ENCODE peak calls at places on chromosomes 11 and 22, in five cellular contexts. One of them, this sample, is unnamed.
A peak's percentile ranks its signal among the peaks of the same experiment; 100 is the strongest.

GRCh38 chr11:78961938-78962701 is 387.5 kb upstream of the NARS2 start:
- DNase-seq in thoracic aorta: peak; percentile 8
- DNase-seq in astrocyte of the cerebellum: peak; percentile 18
- DNase-seq in upper lobe of right lung: no peak
- DNase-seq in cardiac muscle cell: peak; percentile 67
- DNase-seq in this sample: no peak

GRCh38 chr11:106990322-106990721 is 28.0 kb downstream of the GUCY1A2 start:
- DNase-seq in thoracic aorta: no peak
- DNase-seq in astrocyte of the cerebellum: no peak
- DNase-seq in upper lobe of right lung: no peak
- DNase-seq in cardiac muscle cell: no peak
- DNase-seq in this sample: no peak

GRCh38 chr11:76823481-76824028 is 37.2 kb upstream of the ACER3 start:
- DNase-seq in thoracic aorta: no peak
- DNase-seq in astrocyte of the cerebellum: peak; percentile 51
- DNase-seq in upper lobe of right lung: no peak
- DNase-seq in cardiac muscle cell: peak; percentile 81
- DNase-seq in this sample: no peak

GRCh38 chr11:27392715-27393114 is 29.7 kb upstream of the CCDC34 start:
- DNase-seq in thoracic aorta: no peak
- DNase-seq in astrocyte of the cerebellum: peak; percentile 31
- DNase-seq in upper lobe of right lung: no peak
- DNase-seq in cardiac muscle cell: peak; percentile 94
- DNase-seq in this sample: no peak

GRCh38 chr11:76047231-76047630 is 159.1 kb downstream of the WNT11 start:
- DNase-seq in thoracic aorta: no peak
- DNase-seq in astrocyte of the cerebellum: no peak
- DNase-seq in upper lobe of right lung: no peak
- DNase-seq in cardiac muscle cell: peak; percentile 20
- DNase-seq in this sample: no peak

GRCh38 chr22:40183029-40183581 is 5.4 kb downstream of the TNRC6B start:
- DNase-seq in thoracic aorta: no peak
- DNase-seq in astrocyte of the cerebellum: peak; percentile 79
- DNase-seq in upper lobe of right lung: no peak
- DNase-seq in cardiac muscle cell: peak; percentile 90
- DNase-seq in this sample: no peak

GRCh38 chr22:30228509-30229359 is 17.8 kb downstream of the LIF start:
- DNase-seq in thoracic aorta: no peak
- DNase-seq in astrocyte of the cerebellum: no peak
- DNase-seq in upper lobe of right lung: no peak
- DNase-seq in cardiac muscle cell: no peak
- DNase-seq in this sample: no peak

GRCh38 chr11:106608677-106609076 is 409.6 kb downstream of the GUCY1A2 start:
- DNase-seq in thoracic aorta: no peak
- DNase-seq in astrocyte of the cerebellum: no peak
- DNase-seq in upper lobe of right lung: no peak
- DNase-seq in cardiac muscle cell: peak; percentile 20
- DNase-seq in this sample: no peak

GRCh38 chr11:78067704-78068103 is 4.0 kb downstream of the THRSP start:
- DNase-seq in thoracic aorta: no peak
- DNase-seq in astrocyte of the cerebellum: no peak
- DNase-seq in upper lobe of right lung: no peak
- DNase-seq in cardiac muscle cell: no peak
- DNase-seq in this sample: no peak

GRCh38 chr22:35152316-35152715 is 86.4 kb downstream of the ISX start:
- DNase-seq in thoracic aorta: no peak
- DNase-seq in astrocyte of the cerebellum: no peak
- DNase-seq in upper lobe of right lung: peak; percentile 3
- DNase-seq in cardiac muscle cell: no peak
- DNase-seq in this sample: no peak

GRCh38 chr11:41868606-41869005 is 409.2 kb upstream of the LRRC4C start:
- DNase-seq in thoracic aorta: no peak
- DNase-seq in astrocyte of the cerebellum: no peak
- DNase-seq in upper lobe of right lung: no peak
- DNase-seq in cardiac muscle cell: no peak
- DNase-seq in this sample: no peak

GRCh38 chr11:106821291-106821690 is 197.0 kb downstream of the GUCY1A2 start:
- DNase-seq in thoracic aorta: no peak
- DNase-seq in astrocyte of the cerebellum: no peak
- DNase-seq in upper lobe of right lung: no peak
- DNase-seq in cardiac muscle cell: no peak
- DNase-seq in this sample: no peak

GRCh38 chr22:24706050-24706449 is 68.5 kb downstream of the PIWIL3 start:
- DNase-seq in thoracic aorta: no peak
- DNase-seq in astrocyte of the cerebellum: no peak
- DNase-seq in upper lobe of right lung: no peak
- DNase-seq in cardiac muscle cell: peak; percentile 27
- DNase-seq in this sample: no peak

GRCh38 chr11:27718853-27719574 is 18.8 kb upstream of the BDNF start:
- DNase-seq in thoracic aorta: no peak
- DNase-seq in astrocyte of the cerebellum: no peak
- DNase-seq in upper lobe of right lung: peak; percentile 63
- DNase-seq in cardiac muscle cell: peak; percentile 63
- DNase-seq in this sample: no peak

GRCh38 chr11:33083918-33084317 is 44.5 kb downstream of the TCP11L1 start:
- DNase-seq in thoracic aorta: no peak
- DNase-seq in astrocyte of the cerebellum: no peak
- DNase-seq in upper lobe of right lung: no peak
- DNase-seq in cardiac muscle cell: no peak
- DNase-seq in this sample: no peak

GRCh38 chr11:19316434-19316833 is 75.7 kb upstream of the E2F8 start:
- DNase-seq in thoracic aorta: no peak
- DNase-seq in astrocyte of the cerebellum: peak; percentile 16
- DNase-seq in upper lobe of right lung: no peak
- DNase-seq in cardiac muscle cell: peak; percentile 66
- DNase-seq in this sample: no peak

GRCh38 chr11:21723681-21724080 is 469.2 kb upstream of the ANO5 start:
- DNase-seq in thoracic aorta: no peak
- DNase-seq in astrocyte of the cerebellum: no peak
- DNase-seq in upper lobe of right lung: no peak
- DNase-seq in cardiac muscle cell: no peak
- DNase-seq in this sample: no peak
- TF ChIP-seq CTCF in thoracic aorta: no peak
- TF ChIP-seq CTCF in astrocyte of the cerebellum: no peak
- TF ChIP-seq CTCF in upper lobe of right lung: no peak
- TF ChIP-seq CTCF in cardiac muscle cell: no peak
- TF ChIP-seq CTCF in this sample: no peak

GRCh38 chr11:29959488-29959887 is 57.3 kb downstream of the KCNA4 start:
- DNase-seq in thoracic aorta: no peak
- DNase-seq in astrocyte of the cerebellum: no peak
- DNase-seq in upper lobe of right lung: no peak
- DNase-seq in cardiac muscle cell: no peak
- DNase-seq in this sample: no peak

GRCh38 chr11:29957406-29957805 is 59.4 kb downstream of the KCNA4 start:
- DNase-seq in thoracic aorta: no peak
- DNase-seq in astrocyte of the cerebellum: no peak
- DNase-seq in upper lobe of right lung: no peak
- DNase-seq in cardiac muscle cell: no peak
- DNase-seq in this sample: no peak

GRCh38 chr11:29963068-29963467 is 53.8 kb downstream of the KCNA4 start:
- DNase-seq in thoracic aorta: no peak
- DNase-seq in astrocyte of the cerebellum: no peak
- DNase-seq in upper lobe of right lung: no peak
- DNase-seq in cardiac muscle cell: no peak
- DNase-seq in this sample: no peak

GRCh38 chr11:29963796-29964195 is 53.0 kb downstream of the KCNA4 start:
- DNase-seq in thoracic aorta: no peak
- DNase-seq in astrocyte of the cerebellum: no peak
- DNase-seq in upper lobe of right lung: no peak
- DNase-seq in cardiac muscle cell: no peak
- DNase-seq in this sample: no peak

GRCh38 chr11:29962243-29962642 is 54.6 kb downstream of the KCNA4 start:
- DNase-seq in thoracic aorta: no peak
- DNase-seq in astrocyte of the cerebellum: no peak
- DNase-seq in upper lobe of right lung: no peak
- DNase-seq in cardiac muscle cell: no peak
- DNase-seq in this sample: no peak
- TF ChIP-seq CTCF in thoracic aorta: peak; percentile 16
- TF ChIP-seq CTCF in astrocyte of the cerebellum: peak; percentile 20
- TF ChIP-seq CTCF in upper lobe of right lung: no peak
- TF ChIP-seq CTCF in cardiac muscle cell: peak; percentile 25
- TF ChIP-seq CTCF in this sample: no peak

GRCh38 chr11:102276302-102277182 is 40.7 kb upstream of the BIRC3 start:
- DNase-seq in thoracic aorta: no peak
- DNase-seq in astrocyte of the cerebellum: peak; percentile 46
- DNase-seq in upper lobe of right lung: no peak
- DNase-seq in cardiac muscle cell: peak; percentile 53
- DNase-seq in this sample: no peak

GRCh38 chr11:102283088-102283487 is 34.2 kb upstream of the BIRC3 start:
- DNase-seq in thoracic aorta: no peak
- DNase-seq in astrocyte of the cerebellum: no peak
- DNase-seq in upper lobe of right lung: no peak
- DNase-seq in cardiac muscle cell: no peak
- DNase-seq in this sample: no peak

GRCh38 chr11:102280237-102280833 is 36.9 kb upstream of the BIRC3 start:
- DNase-seq in thoracic aorta: no peak
- DNase-seq in astrocyte of the cerebellum: no peak
- DNase-seq in upper lobe of right lung: no peak
- DNase-seq in cardiac muscle cell: no peak
- DNase-seq in this sample: no peak

GRCh38 chr11:102284008-102284407 is 33.3 kb upstream of the BIRC3 start:
- DNase-seq in thoracic aorta: no peak
- DNase-seq in astrocyte of the cerebellum: no peak
- DNase-seq in upper lobe of right lung: no peak
- DNase-seq in cardiac muscle cell: no peak
- DNase-seq in this sample: no peak

GRCh38 chr11:102279641-102280170 is 37.6 kb upstream of the BIRC3 start:
- DNase-seq in thoracic aorta: no peak
- DNase-seq in astrocyte of the cerebellum: peak; percentile 68
- DNase-seq in upper lobe of right lung: no peak
- DNase-seq in cardiac muscle cell: peak; percentile 75
- DNase-seq in this sample: no peak
- TF ChIP-seq CTCF in thoracic aorta: no peak
- TF ChIP-seq CTCF in astrocyte of the cerebellum: peak; percentile 62
- TF ChIP-seq CTCF in upper lobe of right lung: peak; percentile 20
- TF ChIP-seq CTCF in cardiac muscle cell: peak; percentile 36
- TF ChIP-seq CTCF in this sample: peak; percentile 14

DNA sequence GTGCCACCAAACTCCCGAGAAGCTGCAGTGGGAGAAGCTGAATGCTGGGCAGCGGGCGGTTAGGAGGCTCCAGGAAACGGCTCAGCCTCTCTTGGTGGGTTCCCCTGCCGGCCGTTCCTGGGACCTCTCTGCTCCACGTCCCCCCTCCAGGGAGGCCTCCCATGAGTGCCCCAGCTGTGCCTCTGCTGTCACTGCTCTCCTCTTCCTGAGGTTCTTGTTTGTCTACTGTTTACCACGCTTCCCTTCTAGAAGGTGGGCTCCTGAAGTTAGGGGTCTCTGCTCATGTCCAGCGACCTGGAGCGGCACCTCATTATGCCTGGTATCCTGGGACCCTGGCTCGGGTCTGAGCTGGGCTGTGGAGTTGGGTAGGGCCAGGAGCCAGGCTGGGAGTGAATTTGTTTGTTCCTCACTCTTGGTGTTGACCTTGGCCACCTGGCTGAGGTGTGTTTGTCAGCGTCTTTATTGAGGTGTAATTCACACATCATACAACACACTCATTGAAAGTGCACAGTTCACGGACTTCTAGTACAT is 37.8 kb upstream of the GRAMD4 start:
- DNase-seq in thoracic aorta: no peak
- DNase-seq in astrocyte of the cerebellum: no peak
- DNase-seq in upper lobe of right lung: peak; percentile 66
- DNase-seq in cardiac muscle cell: no peak
- DNase-seq in this sample: no peak
- TF ChIP-seq CTCF in thoracic aorta: no peak
- TF ChIP-seq CTCF in astrocyte of the cerebellum: no peak
- TF ChIP-seq CTCF in upper lobe of right lung: no peak
- TF ChIP-seq CTCF in cardiac muscle cell: no peak
- TF ChIP-seq CTCF in this sample: no peak

GRCh38 chr11:353315-353857 is 15.9 kb upstream of the B4GALNT4 start:
- DNase-seq in thoracic aorta: peak; percentile 67
- DNase-seq in astrocyte of the cerebellum: peak; percentile 74
- DNase-seq in upper lobe of right lung: peak; percentile 80
- DNase-seq in cardiac muscle cell: peak; percentile 91
- DNase-seq in this sample: peak; percentile 96

GRCh38 chr11:357582-357981 is 11.7 kb upstream of the B4GALNT4 start:
- DNase-seq in thoracic aorta: no peak
- DNase-seq in astrocyte of the cerebellum: no peak
- DNase-seq in upper lobe of right lung: no peak
- DNase-seq in cardiac muscle cell: no peak
- DNase-seq in this sample: no peak

GRCh38 chr11:358129-358805 is 11.0 kb upstream of the B4GALNT4 start:
- DNase-seq in thoracic aorta: no peak
- DNase-seq in astrocyte of the cerebellum: no peak
- DNase-seq in upper lobe of right lung: peak; percentile 48
- DNase-seq in cardiac muscle cell: no peak
- DNase-seq in this sample: peak; percentile 16

GRCh38 chr11:356610-357009 is 12.7 kb upstream of the B4GALNT4 start:
- DNase-seq in thoracic aorta: no peak
- DNase-seq in astrocyte of the cerebellum: no peak
- DNase-seq in upper lobe of right lung: no peak
- DNase-seq in cardiac muscle cell: no peak
- DNase-seq in this sample: no peak

GRCh38 chr11:355581-356458 is 13.5 kb upstream of the B4GALNT4 start:
- DNase-seq in thoracic aorta: peak; percentile 76
- DNase-seq in astrocyte of the cerebellum: peak; percentile 89
- DNase-seq in upper lobe of right lung: peak; percentile 95
- DNase-seq in cardiac muscle cell: peak; percentile 100
- DNase-seq in this sample: peak; percentile 97
- TF ChIP-seq CTCF in thoracic aorta: no peak
- TF ChIP-seq CTCF in astrocyte of the cerebellum: no peak
- TF ChIP-seq CTCF in upper lobe of right lung: no peak
- TF ChIP-seq CTCF in cardiac muscle cell: no peak
- TF ChIP-seq CTCF in this sample: no peak

GRCh38 chr22:38230108-38230825 is 28.5 kb downstream of the MAFF start:
- DNase-seq in thoracic aorta: no peak
- DNase-seq in astrocyte of the cerebellum: no peak
- DNase-seq in upper lobe of right lung: no peak
- DNase-seq in cardiac muscle cell: peak; percentile 70
- DNase-seq in this sample: no peak
- TF ChIP-seq CTCF in thoracic aorta: peak; percentile 14
- TF ChIP-seq CTCF in astrocyte of the cerebellum: peak; percentile 10
- TF ChIP-seq CTCF in upper lobe of right lung: peak; percentile 51
- TF ChIP-seq CTCF in cardiac muscle cell: peak; percentile 23
- TF ChIP-seq CTCF in this sample: peak; percentile 52

DNA sequence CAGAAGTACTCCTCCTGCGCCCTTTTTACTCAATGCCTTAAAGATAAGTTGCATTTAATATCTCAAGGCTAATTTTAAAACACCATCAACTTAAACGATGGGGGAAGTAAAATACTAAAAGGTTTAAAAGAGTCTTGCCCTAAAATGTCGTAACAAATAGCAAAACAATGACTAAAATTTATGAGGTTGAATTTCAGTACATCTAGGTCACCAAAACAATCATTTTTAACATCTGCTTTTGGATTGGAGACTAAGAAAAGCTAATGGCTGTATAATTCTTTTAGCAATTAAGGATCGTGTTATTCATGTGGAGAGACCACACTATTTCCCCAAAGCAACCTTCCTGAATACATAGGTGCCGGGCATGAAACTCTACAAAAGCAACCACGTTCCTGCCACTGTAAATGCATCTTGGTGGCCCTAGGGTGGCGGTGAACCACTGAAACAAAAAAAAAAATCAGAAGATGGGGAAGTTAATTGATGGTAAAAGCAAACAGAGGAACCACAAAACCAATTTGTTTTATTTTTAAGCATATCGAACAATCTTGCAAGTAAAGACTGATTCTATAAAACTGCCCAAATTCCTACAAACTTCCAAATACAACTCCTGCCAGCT is 45.8 kb downstream of the CELF1 start:
- DNase-seq in thoracic aorta: no peak
- DNase-seq in astrocyte of the cerebellum: no peak
- DNase-seq in upper lobe of right lung: no peak
- DNase-seq in cardiac muscle cell: peak; percentile 8
- DNase-seq in this sample: no peak
- TF ChIP-seq CTCF in thoracic aorta: no peak
- TF ChIP-seq CTCF in astrocyte of the cerebellum: no peak
- TF ChIP-seq CTCF in upper lobe of right lung: no peak
- TF ChIP-seq CTCF in cardiac muscle cell: no peak
- TF ChIP-seq CTCF in this sample: no peak